ENCODE peak calls at places on chromosome 7, in ten cellular contexts. One of them, this sample, is unnamed.
A peak's percentile ranks its signal among the peaks of the same experiment; 100 is the strongest.

GRCh38 chr7:22295402-22296264 is 61.3 kb downstream of the RAPGEF5 start:
- DNase-seq in IMR-90: no peak
- DNase-seq in astrocyte: no peak
- DNase-seq in fibroblast of lung: no peak
- DNase-seq in fibroblast of mammary gland: peak; percentile 6
- DNase-seq in kidney: no peak
- DNase-seq in BE2C: no peak
- DNase-seq in breast epithelium: no peak
- DNase-seq in sigmoid colon: no peak
- DNase-seq in cardiac fibroblast: peak; percentile 29
- DNase-seq in this sample: peak; percentile 13

GRCh38 chr7:28405662-28406061 is 6.7 kb upstream of the CREB5 start:
- DNase-seq in fibroblast of mammary gland: peak; percentile 100
- DNase-seq in kidney: no peak
- DNase-seq in fibroblast of lung: peak; percentile 91
- DNase-seq in sigmoid colon: peak; percentile 85
- DNase-seq in IMR-90: peak; percentile 97
- DNase-seq in BE2C: no peak
- DNase-seq in breast epithelium: no peak
- DNase-seq in cardiac fibroblast: peak; percentile 100
- DNase-seq in astrocyte: peak; percentile 91
- DNase-seq in this sample: peak; percentile 96

GRCh38 chr7:15555385-15555859 is 6.4 kb downstream of the AGMO start:
- DNase-seq in sigmoid colon: no peak
- DNase-seq in cardiac fibroblast: peak; percentile 85
- DNase-seq in breast epithelium: no peak
- DNase-seq in astrocyte: no peak
- DNase-seq in fibroblast of mammary gland: peak; percentile 63
- DNase-seq in IMR-90: peak; percentile 23
- DNase-seq in kidney: no peak
- DNase-seq in fibroblast of lung: no peak
- DNase-seq in BE2C: no peak
- DNase-seq in this sample: peak; percentile 81

GRCh38 chr7:149278396-149278795 is 16.4 kb downstream of the ZNF783 start:
- DNase-seq in fibroblast of mammary gland: no peak
- DNase-seq in breast epithelium: peak; percentile 33
- DNase-seq in IMR-90: no peak
- DNase-seq in BE2C: no peak
- DNase-seq in sigmoid colon: no peak
- DNase-seq in kidney: no peak
- DNase-seq in cardiac fibroblast: no peak
- DNase-seq in astrocyte: no peak
- DNase-seq in fibroblast of lung: no peak
- DNase-seq in this sample: no peak

GRCh38 chr7:129875745-129876411 is 76.9 kb downstream of the UBE2H start:
- DNase-seq in kidney: no peak
- DNase-seq in sigmoid colon: no peak
- DNase-seq in fibroblast of mammary gland: peak; percentile 76
- DNase-seq in BE2C: no peak
- DNase-seq in astrocyte: peak; percentile 79
- DNase-seq in IMR-90: peak; percentile 80
- DNase-seq in breast epithelium: no peak
- DNase-seq in fibroblast of lung: peak; percentile 84
- DNase-seq in cardiac fibroblast: peak; percentile 81
- DNase-seq in this sample: peak; percentile 75

GRCh38 chr7:83159731-83160130 is 3.0 kb downstream of the PCLO start:
- DNase-seq in IMR-90: no peak
- DNase-seq in BE2C: no peak
- DNase-seq in astrocyte: no peak
- DNase-seq in breast epithelium: no peak
- DNase-seq in sigmoid colon: no peak
- DNase-seq in fibroblast of mammary gland: no peak
- DNase-seq in cardiac fibroblast: no peak
- DNase-seq in fibroblast of lung: no peak
- DNase-seq in kidney: no peak
- DNase-seq in this sample: no peak

GRCh38 chr7:73526892-73527821 is 5.1 kb upstream of the BAZ1B start:
- DNase-seq in fibroblast of mammary gland: no peak
- DNase-seq in sigmoid colon: no peak
- DNase-seq in IMR-90: no peak
- DNase-seq in breast epithelium: no peak
- DNase-seq in astrocyte: no peak
- DNase-seq in BE2C: peak; percentile 44
- DNase-seq in kidney: no peak
- DNase-seq in cardiac fibroblast: no peak
- DNase-seq in fibroblast of lung: no peak
- DNase-seq in this sample: no peak

GRCh38 chr7:22444181-22444966 is 55.6 kb downstream of the STEAP1B start:
- DNase-seq in IMR-90: no peak
- DNase-seq in breast epithelium: no peak
- DNase-seq in kidney: peak; percentile 72
- DNase-seq in fibroblast of lung: peak; percentile 32
- DNase-seq in sigmoid colon: no peak
- DNase-seq in cardiac fibroblast: peak; percentile 82
- DNase-seq in fibroblast of mammary gland: no peak
- DNase-seq in astrocyte: peak; percentile 12
- DNase-seq in BE2C: no peak
- DNase-seq in this sample: peak; percentile 78

GRCh38 chr7:106618480-106618879 is 42.5 kb downstream of the CCDC71L start:
- DNase-seq in fibroblast of lung: peak; percentile 75
- DNase-seq in sigmoid colon: no peak
- DNase-seq in BE2C: no peak
- DNase-seq in breast epithelium: no peak
- DNase-seq in astrocyte: peak; percentile 71
- DNase-seq in fibroblast of mammary gland: peak; percentile 59
- DNase-seq in cardiac fibroblast: peak; percentile 65
- DNase-seq in IMR-90: peak; percentile 57
- DNase-seq in kidney: no peak
- DNase-seq in this sample: peak; percentile 12

DNA sequence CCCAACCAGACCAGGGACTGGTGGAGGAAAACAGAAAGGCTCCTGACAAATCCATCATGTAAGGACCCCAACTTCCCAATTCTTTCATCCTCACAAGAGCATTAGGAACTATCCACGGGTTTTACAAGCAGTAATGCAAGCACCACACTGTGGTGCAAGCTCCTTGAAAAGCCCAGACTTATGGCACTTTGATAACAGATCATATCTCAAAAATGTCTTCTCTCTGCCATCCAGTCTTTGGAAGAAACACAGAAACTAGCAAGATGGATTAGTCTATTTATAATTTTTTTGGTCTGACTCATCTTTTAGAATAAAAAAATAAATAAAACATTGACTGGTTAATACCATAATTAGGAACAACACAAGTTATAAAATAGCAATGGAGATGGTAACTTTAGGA is 49.1 kb upstream of the CALD1 start:
- DNase-seq in astrocyte: peak; percentile 78
- DNase-seq in kidney: no peak
- DNase-seq in breast epithelium: no peak
- DNase-seq in sigmoid colon: no peak
- DNase-seq in IMR-90: peak; percentile 73
- DNase-seq in cardiac fibroblast: no peak
- DNase-seq in BE2C: no peak
- DNase-seq in fibroblast of mammary gland: peak; percentile 50
- DNase-seq in fibroblast of lung: peak; percentile 82
- DNase-seq in this sample: no peak
- H3K4me3 ChIP-seq in astrocyte: no peak overlapping the region
- H3K4me3 ChIP-seq in kidney: no peak overlapping the region
- H3K4me3 ChIP-seq in breast epithelium: no peak overlapping the region
- H3K4me3 ChIP-seq in sigmoid colon: no peak overlapping the region
- H3K4me3 ChIP-seq in IMR-90: peak overlapping the region; percentile 16
- H3K4me3 ChIP-seq in cardiac fibroblast: no peak overlapping the region
- H3K4me3 ChIP-seq in BE2C: no peak overlapping the region
- H3K4me3 ChIP-seq in fibroblast of mammary gland: no peak overlapping the region
- H3K4me3 ChIP-seq in fibroblast of lung: peak overlapping the region; percentile 11
- H3K4me3 ChIP-seq in this sample: no peak overlapping the region

GRCh38 chr7:124106575-124106974 is 73.7 kb upstream of the TMEM229A start:
- DNase-seq in kidney: no peak
- DNase-seq in fibroblast of mammary gland: no peak
- DNase-seq in fibroblast of lung: no peak
- DNase-seq in BE2C: no peak
- DNase-seq in astrocyte: no peak
- DNase-seq in breast epithelium: no peak
- DNase-seq in IMR-90: no peak
- DNase-seq in cardiac fibroblast: no peak
- DNase-seq in sigmoid colon: no peak
- DNase-seq in this sample: peak; percentile 6

GRCh38 chr7:124100190-124100589 is 67.3 kb upstream of the TMEM229A start:
- DNase-seq in BE2C: no peak
- DNase-seq in IMR-90: no peak
- DNase-seq in fibroblast of lung: no peak
- DNase-seq in kidney: no peak
- DNase-seq in astrocyte: no peak
- DNase-seq in sigmoid colon: no peak
- DNase-seq in breast epithelium: no peak
- DNase-seq in cardiac fibroblast: no peak
- DNase-seq in fibroblast of mammary gland: no peak
- DNase-seq in this sample: no peak

GRCh38 chr7:124101173-124101768 is 68.4 kb upstream of the TMEM229A start:
- DNase-seq in BE2C: peak; percentile 32
- DNase-seq in breast epithelium: no peak
- DNase-seq in astrocyte: no peak
- DNase-seq in kidney: no peak
- DNase-seq in fibroblast of mammary gland: peak; percentile 6
- DNase-seq in IMR-90: peak; percentile 10
- DNase-seq in sigmoid colon: no peak
- DNase-seq in cardiac fibroblast: peak; percentile 30
- DNase-seq in fibroblast of lung: no peak
- DNase-seq in this sample: peak; percentile 43
- TF ChIP-seq CTCF in BE2C: peak; percentile 63
- TF ChIP-seq CTCF in breast epithelium: no peak
- TF ChIP-seq CTCF in astrocyte: peak; percentile 51
- TF ChIP-seq CTCF in kidney: no peak
- TF ChIP-seq CTCF in fibroblast of mammary gland: peak; percentile 20
- TF ChIP-seq CTCF in IMR-90: peak; percentile 47
- TF ChIP-seq CTCF in sigmoid colon: no peak
- TF ChIP-seq CTCF in cardiac fibroblast: peak; percentile 31
- TF ChIP-seq CTCF in fibroblast of lung: peak; percentile 64
- TF ChIP-seq CTCF in this sample: peak; percentile 52

GRCh38 chr7:34879871-34880270 is 157.4 kb downstream of the DPY19L1 start:
- DNase-seq in fibroblast of lung: no peak
- DNase-seq in kidney: no peak
- DNase-seq in fibroblast of mammary gland: no peak
- DNase-seq in BE2C: no peak
- DNase-seq in IMR-90: no peak
- DNase-seq in astrocyte: no peak
- DNase-seq in cardiac fibroblast: no peak
- DNase-seq in sigmoid colon: no peak
- DNase-seq in breast epithelium: no peak
- DNase-seq in this sample: no peak

GRCh38 chr7:34875481-34875880 is 161.8 kb downstream of the DPY19L1 start:
- DNase-seq in IMR-90: no peak
- DNase-seq in fibroblast of mammary gland: no peak
- DNase-seq in astrocyte: no peak
- DNase-seq in fibroblast of lung: no peak
- DNase-seq in BE2C: no peak
- DNase-seq in breast epithelium: no peak
- DNase-seq in cardiac fibroblast: no peak
- DNase-seq in sigmoid colon: no peak
- DNase-seq in kidney: no peak
- DNase-seq in this sample: no peak
- H3K4me3 ChIP-seq in IMR-90: no peak overlapping the region
- H3K4me3 ChIP-seq in fibroblast of mammary gland: no peak overlapping the region
- H3K4me3 ChIP-seq in astrocyte: no peak overlapping the region
- H3K4me3 ChIP-seq in fibroblast of lung: no peak overlapping the region
- H3K4me3 ChIP-seq in BE2C: no peak overlapping the region
- H3K4me3 ChIP-seq in breast epithelium: no peak overlapping the region
- H3K4me3 ChIP-seq in cardiac fibroblast: no peak overlapping the region
- H3K4me3 ChIP-seq in sigmoid colon: no peak overlapping the region
- H3K4me3 ChIP-seq in kidney: no peak overlapping the region
- H3K4me3 ChIP-seq in this sample: no peak overlapping the region

GRCh38 chr7:113113912-113114311 is 4.4 kb downstream of the SMIM30 start:
- DNase-seq in fibroblast of lung: no peak
- DNase-seq in fibroblast of mammary gland: peak; percentile 27
- DNase-seq in astrocyte: no peak
- DNase-seq in kidney: no peak
- DNase-seq in breast epithelium: no peak
- DNase-seq in BE2C: peak; percentile 22
- DNase-seq in sigmoid colon: no peak
- DNase-seq in IMR-90: no peak
- DNase-seq in cardiac fibroblast: peak; percentile 14
- DNase-seq in this sample: peak; percentile 54
- TF ChIP-seq CTCF in fibroblast of lung: peak; percentile 15
- TF ChIP-seq CTCF in fibroblast of mammary gland: peak; percentile 16
- TF ChIP-seq CTCF in astrocyte: no peak
- TF ChIP-seq CTCF in kidney: no peak
- TF ChIP-seq CTCF in breast epithelium: no peak
- TF ChIP-seq CTCF in BE2C: peak; percentile 42
- TF ChIP-seq CTCF in sigmoid colon: no peak
- TF ChIP-seq CTCF in IMR-90: no peak
- TF ChIP-seq CTCF in cardiac fibroblast: no peak
- TF ChIP-seq CTCF in this sample: peak; percentile 27

DNA sequence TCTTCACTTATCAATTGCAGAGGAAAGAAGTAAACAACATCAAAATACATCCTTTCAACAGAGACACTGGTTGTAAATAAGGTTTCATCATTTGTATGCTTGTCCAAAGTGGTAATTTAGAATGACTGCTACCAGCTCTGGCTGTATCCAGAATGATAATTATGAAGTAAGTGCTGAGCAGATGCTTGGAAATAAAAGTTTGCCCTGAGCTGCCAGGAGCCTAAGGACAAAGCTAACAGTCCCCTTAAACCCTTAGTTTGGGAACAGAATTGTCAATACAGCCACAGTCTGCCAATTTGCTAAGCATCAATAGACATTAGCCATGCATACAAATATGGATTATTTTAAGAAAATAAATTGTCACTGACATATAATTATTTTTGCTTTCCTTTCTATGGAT is 147.0 kb upstream of the SLC13A1 start:
- DNase-seq in BE2C: no peak
- DNase-seq in cardiac fibroblast: no peak
- DNase-seq in astrocyte: no peak
- DNase-seq in IMR-90: no peak
- DNase-seq in sigmoid colon: no peak
- DNase-seq in kidney: no peak
- DNase-seq in fibroblast of mammary gland: no peak
- DNase-seq in fibroblast of lung: no peak
- DNase-seq in breast epithelium: no peak
- DNase-seq in this sample: no peak
- H3K4me3 ChIP-seq in BE2C: no peak overlapping the region
- H3K4me3 ChIP-seq in cardiac fibroblast: no peak overlapping the region
- H3K4me3 ChIP-seq in astrocyte: no peak overlapping the region
- H3K4me3 ChIP-seq in IMR-90: no peak overlapping the region
- H3K4me3 ChIP-seq in sigmoid colon: no peak overlapping the region
- H3K4me3 ChIP-seq in kidney: no peak overlapping the region
- H3K4me3 ChIP-seq in fibroblast of mammary gland: no peak overlapping the region
- H3K4me3 ChIP-seq in fibroblast of lung: no peak overlapping the region
- H3K4me3 ChIP-seq in breast epithelium: no peak overlapping the region
- H3K4me3 ChIP-seq in this sample: no peak overlapping the region

DNA sequence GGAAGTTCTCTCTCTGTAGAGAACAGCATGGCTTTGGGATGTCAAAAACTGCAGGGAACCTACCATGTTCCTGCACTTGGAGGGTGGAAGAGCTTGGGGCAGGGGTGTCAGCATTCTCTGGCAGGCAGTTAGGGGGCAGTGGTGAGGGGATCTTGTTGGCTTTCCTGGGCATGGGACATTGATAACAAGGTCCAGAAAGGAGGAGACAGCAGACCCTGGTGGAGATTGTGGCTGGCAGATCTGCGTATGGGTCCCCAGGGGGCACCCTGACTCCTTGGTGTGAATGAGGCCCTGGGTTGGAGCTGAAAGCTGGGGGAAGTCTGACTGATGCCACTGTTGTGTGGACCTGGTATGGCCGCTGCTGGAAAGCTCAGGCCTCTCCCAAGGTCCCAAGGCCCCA is 22.9 kb upstream of the CAMK2B start:
- DNase-seq in breast epithelium: no peak
- DNase-seq in BE2C: peak; percentile 39
- DNase-seq in cardiac fibroblast: peak; percentile 70
- DNase-seq in sigmoid colon: no peak
- DNase-seq in astrocyte: no peak
- DNase-seq in fibroblast of mammary gland: peak; percentile 40
- DNase-seq in IMR-90: peak; percentile 39
- DNase-seq in fibroblast of lung: no peak
- DNase-seq in kidney: no peak
- DNase-seq in this sample: peak; percentile 34
- TF ChIP-seq CTCF in breast epithelium: no peak
- TF ChIP-seq CTCF in BE2C: peak; percentile 45
- TF ChIP-seq CTCF in cardiac fibroblast: peak; percentile 71
- TF ChIP-seq CTCF in sigmoid colon: no peak
- TF ChIP-seq CTCF in astrocyte: peak; percentile 40
- TF ChIP-seq CTCF in fibroblast of mammary gland: peak; percentile 47
- TF ChIP-seq CTCF in IMR-90: peak; percentile 63
- TF ChIP-seq CTCF in fibroblast of lung: peak; percentile 45
- TF ChIP-seq CTCF in kidney: peak; percentile 25
- TF ChIP-seq CTCF in this sample: peak; percentile 9

This sample was measured in epithelial cell of esophagus.